ENCODE peak calls at places on chromosomes 7 and 10, in six cellular contexts. D is Panc1, V is fibroblast of pulmonary artery, U is cardiac muscle cell, H is WERI-Rb-1, A is retinal pigment epithelial cell. I is an unnamed sample.
A peak's percentile ranks its signal among the peaks of the same experiment; 100 is the strongest.

GRCh38 chr7:65609131-65609530 is 235.5 kb downstream of the ZNF92 start:
- DNase-seq in D (no peak), V (no peak), U (no peak), H (no peak), A (no peak), I (no peak)

GRCh38 chr7:139490130-139490529 is 6.7 kb upstream of the KLRG2 start:
- DNase-seq in D (no peak), V (no peak), U (no peak), H (no peak), A (no peak), I (no peak)

GRCh38 chr10:74293686-74294365 is 142.8 kb downstream of the ADK start:
- DNase-seq in D (peak; percentile 10), V (peak; percentile 71), U (peak; percentile 55), H (no peak), A (peak; percentile 55), I (peak; percentile 74)

GRCh38 chr7:157888579-157888978 is 551.8 kb downstream of the DNAJB6 start:
- DNase-seq in D (no peak), V (no peak), U (no peak), H (no peak), A (no peak), I (no peak)

GRCh38 chr7:119900996-119901395 is 372.0 kb upstream of the KCND2 start:
- DNase-seq in D (no peak), V (peak; percentile 2), U (peak; percentile 16), H (no peak), A (no peak), I (no peak)

GRCh38 chr10:132516771-132517725 is 20.5 kb upstream of the INPP5A start:
- DNase-seq in D (peak; percentile 72), V (peak; percentile 96), U (peak; percentile 99), H (peak; percentile 69), A (peak; percentile 88), I (peak; percentile 95)

GRCh38 chr10:33098966-33099663 is 141.1 kb upstream of the ITGB1 start:
- DNase-seq in D (no peak), V (no peak), U (no peak), H (no peak), A (no peak), I (no peak)

GRCh38 chr10:95399167-95399566 is 108.4 kb upstream of the PDLIM1 start:
- DNase-seq in D (no peak), V (no peak), U (no peak), H (no peak), A (no peak), I (no peak)

GRCh38 chr7:131689662-131690234 is 133.3 kb upstream of the PODXL start:
- DNase-seq in D (no peak), V (no peak), U (no peak), H (no peak), A (no peak), I (no peak)

GRCh38 chr10:71970331-71970730 is 6.1 kb downstream of the CHST3 start:
- DNase-seq in D (no peak), V (no peak), U (no peak), H (peak; percentile 67), A (no peak), I (peak; percentile 37)

GRCh38 chr7:53350241-53350640 is 314.8 kb downstream of the POM121L12 start:
- DNase-seq in D (no peak), V (no peak), U (no peak), H (peak; percentile 77), A (no peak), I (no peak)

GRCh38 chr10:6202684-6203330 is at the start of gene PFKFB3:
- DNase-seq in D (peak; percentile 30), V (peak; percentile 95), U (peak; percentile 97), H (peak; percentile 42), A (peak; percentile 66), I (peak; percentile 95)

GRCh38 chr7:111560773-111561658 is 1.3 kb downstream of the IMMP2L start:
- DNase-seq in D (no peak), V (peak; percentile 66), U (peak; percentile 68), H (no peak), A (peak; percentile 51), I (peak; percentile 68)

GRCh38 chr7:130894146-130895005 is 160.4 kb upstream of the KLF14 start:
- DNase-seq in D (no peak), V (no peak), U (peak; percentile 51), H (peak; percentile 76), A (peak; percentile 77), I (peak; percentile 87)

GRCh38 chr7:124130-124949 is 68.0 kb upstream of the FAM20C start:
- DNase-seq in D (no peak), V (no peak), U (no peak), H (no peak), A (no peak), I (no peak)

GRCh38 chr10:30722956-30723355 is 93.4 kb upstream of the LYZL2 start:
- DNase-seq in D (no peak), V (no peak), U (no peak), H (no peak), A (no peak), I (no peak)

GRCh38 chr10:8389630-8390029 is 335.1 kb downstream of the GATA3 start:
- DNase-seq in D (no peak), V (no peak), U (no peak), H (no peak), A (no peak), I (no peak)

GRCh38 chr10:97016728-97017473 is 168.9 kb downstream of the SLIT1 start:
- DNase-seq in D (no peak), V (no peak), U (no peak), H (no peak), A (no peak), I (no peak)

GRCh38 chr10:133027480-133027879 is 60.2 kb upstream of the ADGRA1 start:
- DNase-seq in D (no peak), V (no peak), U (no peak), H (no peak), A (no peak), I (no peak)

GRCh38 chr7:157010588-157011332 is at the start of gene MNX1:
- DNase-seq in D (no peak), V (no peak), U (no peak), H (peak; percentile 93), A (no peak), I (no peak)

GRCh38 chr7:29431686-29432085 is 131.9 kb upstream of the PRR15 start:
- DNase-seq in D (no peak), V (no peak), U (no peak), H (no peak), A (no peak), I (no peak)

GRCh38 chr7:26198133-26198780 is 2.3 kb downstream of the HNRNPA2B1 start:
- DNase-seq in D (no peak), V (peak; percentile 53), U (no peak), H (no peak), A (no peak), I (peak; percentile 48)

GRCh38 chr10:70915806-70916205 is 27.4 kb upstream of the PCBD1 start:
- DNase-seq in D (no peak), V (no peak), U (no peak), H (no peak), A (no peak), I (no peak)

GRCh38 chr10:110076559-110077318 is 69.0 kb downstream of the ADD3 start:
- DNase-seq in D (no peak), V (peak; percentile 99), U (peak; percentile 99), H (no peak), A (peak; percentile 66), I (peak; percentile 82)

GRCh38 chr10:97003804-97004201 is 171.7 kb downstream of the LCOR start:
- DNase-seq in D (no peak), V (no peak), U (no peak), H (no peak), A (no peak), I (no peak)

GRCh38 chr10:132679640-132680039 is 106.3 kb downstream of the NKX6-2 start:
- DNase-seq in D (no peak), V (no peak), U (no peak), H (no peak), A (no peak), I (no peak)

DNA sequence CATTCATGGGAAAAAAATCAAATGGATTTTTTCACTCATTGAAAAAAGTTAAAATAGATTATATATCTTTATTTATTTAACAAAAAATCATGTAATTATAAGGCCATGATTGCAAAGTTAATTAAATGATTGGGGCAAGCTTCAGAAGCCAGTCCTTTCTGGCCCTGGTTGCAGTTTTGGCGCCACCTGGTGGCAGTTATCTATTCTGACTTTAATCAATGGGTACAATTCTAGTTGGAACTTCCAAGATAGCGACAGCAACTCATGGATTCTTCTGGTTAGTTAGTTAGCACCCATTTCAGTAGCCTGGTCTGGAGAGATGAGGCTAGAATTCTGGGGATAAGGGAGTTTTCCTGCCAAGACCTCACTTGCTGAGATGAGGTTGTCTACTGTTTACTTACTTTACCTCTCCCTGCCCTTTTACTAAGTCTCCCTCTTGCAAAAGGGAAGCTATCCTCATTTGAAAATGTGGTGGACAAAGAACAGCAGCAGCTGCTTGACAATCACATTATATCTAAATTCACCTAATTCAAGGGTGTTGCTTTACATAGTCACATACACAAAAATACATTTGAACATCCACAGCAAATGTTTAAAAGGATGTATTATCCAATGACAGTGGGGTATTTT is 42.3 kb downstream of the NOC3L start:
- DNase-seq in D (peak; percentile 60), V (peak; percentile 70), U (peak; percentile 70), H (peak; percentile 65), A (no peak), I (peak; percentile 69)
- TF ChIP-seq CTCF in D (peak; percentile 96), V (peak; percentile 79), U (peak; percentile 69), H (peak; percentile 59), A (peak; percentile 76), I (peak; percentile 73)

DNA sequence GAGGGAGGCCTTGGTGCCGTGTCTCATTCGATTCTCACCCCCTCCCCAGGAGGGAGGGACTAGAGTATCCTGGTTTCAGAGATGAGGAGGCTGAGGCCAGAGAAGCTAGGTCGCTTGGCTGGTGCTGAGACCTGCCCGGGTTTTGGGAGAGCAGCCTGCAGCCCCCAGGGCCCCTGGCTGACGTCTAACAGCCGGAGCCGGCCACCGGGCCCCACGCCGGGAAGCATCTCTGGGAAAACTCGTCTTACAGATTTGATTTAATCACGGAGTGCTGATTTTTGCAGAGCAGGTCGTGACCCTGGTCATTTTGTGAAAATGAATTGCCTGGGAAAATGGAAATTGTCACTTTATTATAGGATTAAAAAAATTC is 97.5 kb downstream of the MICALL2 start:
- DNase-seq in D (no peak), V (no peak), U (no peak), H (no peak), A (no peak), I (no peak)
- TF ChIP-seq CTCF in D (no peak), V (no peak), U (no peak), H (no peak), A (no peak), I (no peak)

GRCh38 chr7:125316451-125316850 is 386.8 kb upstream of the POT1 start:
- DNase-seq in D (peak; percentile 54), V (peak; percentile 43), U (peak; percentile 0), H (peak; percentile 76), A (no peak), I (no peak)
- TF ChIP-seq CTCF in D (peak; percentile 35), V (peak; percentile 27), U (no peak), H (peak; percentile 87), A (peak; percentile 38), I (no peak)

GRCh38 chr7:104923010-104923421 is 91.0 kb upstream of the KMT2E start:
- DNase-seq in D (peak; percentile 70), V (peak; percentile 96), U (peak; percentile 94), H (peak; percentile 81), A (peak; percentile 74), I (peak; percentile 88)

GRCh38 chr7:104929921-104930320 is 84.1 kb upstream of the KMT2E start:
- DNase-seq in D (no peak), V (peak; percentile 4), U (no peak), H (no peak), A (no peak), I (no peak)

GRCh38 chr7:104926905-104927454 is 87.0 kb upstream of the KMT2E start:
- DNase-seq in D (no peak), V (no peak), U (no peak), H (peak; percentile 25), A (no peak), I (no peak)

GRCh38 chr7:104928721-104929400 is 85.1 kb upstream of the KMT2E start:
- DNase-seq in D (no peak), V (no peak), U (no peak), H (no peak), A (no peak), I (no peak)

GRCh38 chr7:104926189-104926904 is 87.7 kb upstream of the KMT2E start:
- DNase-seq in D (no peak), V (no peak), U (no peak), H (no peak), A (no peak), I (no peak)
- TF ChIP-seq CTCF in D (no peak), V (no peak), U (no peak), H (no peak), A (no peak), I (no peak)

I was measured in astrocyte of the spinal cord.